ENCODE peak calls at places on chromosomes 3 and 15, in nine cellular contexts. L is NCI-H460; D is breast epithelium; E is NCI-H774; B is fibroblast of lung; I is astrocyte of the hippocampus; C is stimulated activated CD4-positive, alpha-beta T cell treated with anti-CD3 and anti-CD28 coated beads, Interleukin-4, amount 100 ng/mL, for 48 hours; W is NCI-H1930; X is NCI-H2171 treated with DMSO at 0.1 percent for 48 hours. H is an unnamed sample.

GRCh38 chr3:141776885-141777284 is 13.7 kb downstream of the GRK7 start:
- DNase-seq in X (no peak), E (no peak), B (no peak), W (no peak), D (no peak), C (no peak), L (no peak), I (no peak), H (no peak)

GRCh38 chr15:48811325-48811938 is 563 bp upstream of the CEP152 start:
- DNase-seq in D (no peak), W (no peak), I (no peak), B (no peak), E (no peak), X (no peak), L (no peak), C (no peak), H (no peak)

GRCh38 chr15:78415284-78415683 is 22.7 kb upstream of the IREB2 start:
- DNase-seq in L (no peak), E (peak; percentile 71), W (no peak), D (no peak), B (peak; percentile 30), I (peak; percentile 45), X (peak; percentile 99), C (no peak), H (no peak)

GRCh38 chr3:35946121-35946856 is 307.0 kb downstream of the ARPP21 start:
- DNase-seq in E (no peak), C (no peak), B (peak; percentile 50), X (no peak), D (no peak), I (peak; percentile 53), L (peak; percentile 22), W (no peak), H (no peak)

GRCh38 chr15:75718326-75718725 is 5.7 kb upstream of the CSPG4 start:
- DNase-seq in I (peak; percentile 75), W (no peak), B (peak; percentile 66), E (no peak), L (no peak), D (no peak), X (no peak), C (no peak), H (no peak)

GRCh38 chr15:62280625-62281024 is 115.5 kb upstream of the C2CD4B start:
- DNase-seq in L (no peak), X (peak; percentile 13), C (no peak), D (no peak), B (no peak), E (peak; percentile 32), W (no peak), I (no peak), H (no peak)

GRCh38 chr15:40767838-40768491 is 1.8 kb upstream of the C15orf62 start:
- DNase-seq in D (no peak), I (no peak), L (no peak), W (no peak), X (no peak), B (no peak), C (no peak), E (no peak), H (no peak)

GRCh38 chr15:48925714-48926223 is 38.0 kb downstream of the SHC4 start:
- DNase-seq in X (no peak), L (peak; percentile 85), E (no peak), W (no peak), B (peak; percentile 90), C (no peak), D (no peak), I (peak; percentile 75), H (no peak)

GRCh38 chr15:63387741-63388468 is 6.3 kb upstream of the CA12 start:
- DNase-seq in D (no peak), X (no peak), L (peak; percentile 30), C (no peak), W (no peak), E (no peak), B (no peak), I (no peak), H (no peak)

GRCh38 chr3:32951410-32951811 is at the start of gene CCR4:
- DNase-seq in I (no peak), B (no peak), L (no peak), C (peak; percentile 41), D (no peak), W (no peak), E (no peak), X (no peak), H (peak; percentile 50)

GRCh38 chr3:11212301-11212613 is 58.0 kb downstream of the HRH1 start:
- DNase-seq in I (peak; percentile 81), W (no peak), X (no peak), E (no peak), D (no peak), C (no peak), L (no peak), B (peak; percentile 55), H (no peak)

GRCh38 chr3:136437006-136437405 is 186.9 kb downstream of the PCCB start:
- DNase-seq in X (no peak), C (no peak), E (no peak), B (no peak), I (no peak), L (no peak), W (no peak), D (no peak), H (no peak)

GRCh38 chr3:45640724-45641361 is 46.3 kb downstream of the LIMD1 start:
- DNase-seq in E (no peak), L (no peak), B (no peak), D (no peak), X (no peak), I (no peak), W (no peak), C (no peak), H (no peak)

H was measured in GM06990.